ENCODE peak calls at places on chromosomes 13 and 19, in five cellular contexts. O, M, Q, F and X are unnamed samples. For H3K4me1, the result is how much of the 10 kb centered on the place peaks cover.

GRCh38 chr19:42088471-42089190 is 12.7 kb downstream of the ZNF574 start:
- DNase-seq in O (no peak), M (peak), Q (no peak), F (no peak), X (no peak)

GRCh38 chr13:32585625-32586021 is 629 bp upstream of the PDS5B start:
- DNase-seq in O (no peak), M (no peak), Q (no peak), F (peak), X (no peak)

GRCh38 chr19:44748426-44749254 is at the start of gene BCL3:
- DNase-seq in O (no peak), M (peak), Q (no peak), F (peak), X (no peak)

GRCh38 chr13:101523732-101524131 is 71.3 kb downstream of the ITGBL1 start:
- DNase-seq in O (no peak), M (peak), Q (no peak), F (peak), X (peak)

GRCh38 chr19:41172297-41173164 is 20.5 kb upstream of the CYP2S1 start:
- DNase-seq in O (no peak), M (no peak), Q (no peak), F (no peak), X (no peak)

GRCh38 chr13:110028838-110029621 is 242.6 kb upstream of the IRS2 start:
- DNase-seq in O (no peak), M (no peak), Q (no peak), F (no peak), X (no peak)

GRCh38 chr13:42056146-42056545 is 7.7 kb downstream of the DGKH start:
- DNase-seq in O (no peak), M (no peak), Q (no peak), F (no peak), X (no peak)

GRCh38 chr13:113855931-113856715 is 7.8 kb downstream of the GAS6 start:
- DNase-seq in O (no peak), M (no peak), Q (no peak), F (no peak), X (no peak)

GRCh38 chr19:28350037-28350436 is 862.9 kb downstream of the UQCRFS1 start:
- DNase-seq in O (no peak), M (no peak), Q (no peak), F (no peak), X (no peak)

GRCh38 chr13:44174769-44175425 is 198.7 kb upstream of the SERP2 start:
- DNase-seq in O (no peak), M (peak), Q (no peak), F (no peak), X (no peak)

GRCh38 chr13:47038196-47038595 is 141.3 kb upstream of the HTR2A start:
- DNase-seq in O (no peak), M (peak), Q (no peak), F (no peak), X (no peak)

GRCh38 chr13:23414682-23415081 is 18.8 kb downstream of the SACS start:
- DNase-seq in O (no peak), M (no peak), Q (no peak), F (no peak), X (no peak)

GRCh38 chr19:51688665-51689571 is 4.2 kb upstream of the SPACA6 start:
- DNase-seq in O (peak), M (peak), Q (no peak), F (peak), X (peak)

GRCh38 chr13:109833940-109834339 is 47.6 kb upstream of the IRS2 start:
- DNase-seq in O (no peak), M (no peak), Q (no peak), F (no peak), X (no peak)

GRCh38 chr13:33262997-33263396 is 22.6 kb downstream of the STARD13 start:
- DNase-seq in O (no peak), M (no peak), Q (no peak), F (no peak), X (peak)

GRCh38 chr13:50376895-50377575 is 361.8 kb downstream of the KCNRG start:
- DNase-seq in O (no peak), M (no peak), Q (no peak), F (peak), X (no peak)

GRCh38 chr19:4583961-4584669 is 24.6 kb upstream of the SEMA6B start:
- DNase-seq in O (no peak), M (no peak), Q (no peak), F (peak), X (no peak)

GRCh38 chr19:7705387-7706187 is 3.7 kb upstream of the FCER2 start:
- DNase-seq in O (no peak), M (no peak), Q (peak), F (no peak), X (no peak)

GRCh38 chr13:76982051-76982450 is 9.8 kb upstream of the CLN5 start:
- DNase-seq in O (no peak), M (no peak), Q (no peak), F (no peak), X (no peak)

GRCh38 chr13:114142640-114143490 is 10.4 kb upstream of the RASA3 start:
- DNase-seq in O (no peak), M (peak), Q (no peak), F (no peak), X (no peak)

GRCh38 chr19:5665781-5666513 is 14.4 kb downstream of the MICOS13 start:
- DNase-seq in O (no peak), M (peak), Q (peak), F (peak), X (no peak)

GRCh38 chr19:42111384-42111783 is 20.9 kb downstream of the POU2F2 start:
- DNase-seq in O (no peak), M (no peak), Q (no peak), F (no peak), X (no peak)

GRCh38 chr13:20411638-20412342 is 113.9 kb downstream of the CRYL1 start:
- DNase-seq in O (no peak), M (no peak), Q (peak), F (no peak), X (no peak)

GRCh38 chr19:41030651-41031050 is 39.6 kb downstream of the CYP2B6 start:
- DNase-seq in O (no peak), M (no peak), Q (no peak), F (no peak), X (no peak)

GRCh38 chr19:19937403-19937802 is 36.7 kb downstream of the ZNF93 start:
- DNase-seq in O (no peak), M (no peak), Q (no peak), F (no peak), X (no peak)

GRCh38 chr19:55384576-55385235 is 614 bp upstream of the TMEM238 start:
- DNase-seq in O (no peak), M (no peak), Q (no peak), F (no peak), X (no peak)

GRCh38 chr13:46146898-46147297 is 35.1 kb downstream of the LCP1 start:
- DNase-seq in O (no peak), M (peak), Q (no peak), F (no peak), X (peak)

GRCh38 chr13:21123956-21124355 is 52.4 kb downstream of the SKA3 start:
- DNase-seq in O (no peak), M (no peak), Q (no peak), F (no peak), X (no peak)

GRCh38 chr19:11578342-11579142 is 1.1 kb upstream of the ACP5 start:
- DNase-seq in O (no peak), M (peak), Q (no peak), F (no peak), X (no peak)

GRCh38 chr13:40116008-40116407 is 460.5 kb downstream of the COG6 start:
- DNase-seq in O (peak), M (peak), Q (peak), F (peak), X (no peak)

GRCh38 chr13:44768233-44768632 is 192.1 kb upstream of the TSC22D1 start:
- DNase-seq in O (no peak), M (no peak), Q (peak), F (no peak), X (no peak)

GRCh38 chr13:30341815-30342570 is 34.6 kb upstream of the KATNAL1 start:
- DNase-seq in O (peak), M (peak), Q (no peak), F (peak), X (peak)

GRCh38 chr19:29326351-29326750 is 113.4 kb upstream of the UQCRFS1 start:
- DNase-seq in O (no peak), M (no peak), Q (no peak), F (no peak), X (no peak)

GRCh38 chr19:4229179-4229931 is at the start of gene EBI3:
- DNase-seq in O (no peak), M (peak), Q (peak), F (no peak), X (peak)

GRCh38 chr13:31880849-31881494 is 141.6 kb downstream of the RXFP2 start:
- DNase-seq in O (no peak), M (peak), Q (no peak), F (no peak), X (no peak)

GRCh38 chr13:84137292-84137691 is 255.0 kb upstream of the SLITRK1 start:
- DNase-seq in O (no peak), M (no peak), Q (peak), F (no peak), X (no peak)

GRCh38 chr13:27851481-27851880 is 59.2 kb downstream of the GSX1 start:
- DNase-seq in O (no peak), M (no peak), Q (no peak), F (no peak), X (no peak)
- TF ChIP-seq EZH2 in O (no peak), M (no peak), Q (no peak), F (no peak), X (no peak)

DNA sequence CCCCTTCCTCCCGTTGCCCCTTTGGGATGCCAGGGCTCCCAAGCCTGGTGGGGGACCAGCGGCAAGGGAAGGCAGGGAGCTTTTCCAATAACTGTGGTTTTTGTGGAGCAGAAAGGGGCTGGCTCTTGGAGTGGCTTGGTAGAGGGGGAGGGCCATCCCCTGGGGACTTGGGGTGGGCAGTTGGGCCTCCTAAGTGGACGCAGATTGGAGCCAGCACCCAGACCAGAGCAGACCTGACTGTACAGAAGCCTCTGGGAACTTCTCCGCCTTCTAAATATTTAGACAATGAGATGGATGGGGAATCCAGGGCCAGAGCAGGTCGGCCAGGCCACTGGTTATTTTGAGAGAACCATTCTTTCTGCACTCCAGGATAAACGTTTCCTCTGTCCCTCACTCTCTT is 4.2 kb downstream of the PTGIR start:
- DNase-seq in O (no peak), M (peak), Q (no peak), F (no peak), X (no peak)
- H3K4me1 ChIP-seq in O (under half), M (under half), Q (half or more), F (under half), X (under half)

DNA sequence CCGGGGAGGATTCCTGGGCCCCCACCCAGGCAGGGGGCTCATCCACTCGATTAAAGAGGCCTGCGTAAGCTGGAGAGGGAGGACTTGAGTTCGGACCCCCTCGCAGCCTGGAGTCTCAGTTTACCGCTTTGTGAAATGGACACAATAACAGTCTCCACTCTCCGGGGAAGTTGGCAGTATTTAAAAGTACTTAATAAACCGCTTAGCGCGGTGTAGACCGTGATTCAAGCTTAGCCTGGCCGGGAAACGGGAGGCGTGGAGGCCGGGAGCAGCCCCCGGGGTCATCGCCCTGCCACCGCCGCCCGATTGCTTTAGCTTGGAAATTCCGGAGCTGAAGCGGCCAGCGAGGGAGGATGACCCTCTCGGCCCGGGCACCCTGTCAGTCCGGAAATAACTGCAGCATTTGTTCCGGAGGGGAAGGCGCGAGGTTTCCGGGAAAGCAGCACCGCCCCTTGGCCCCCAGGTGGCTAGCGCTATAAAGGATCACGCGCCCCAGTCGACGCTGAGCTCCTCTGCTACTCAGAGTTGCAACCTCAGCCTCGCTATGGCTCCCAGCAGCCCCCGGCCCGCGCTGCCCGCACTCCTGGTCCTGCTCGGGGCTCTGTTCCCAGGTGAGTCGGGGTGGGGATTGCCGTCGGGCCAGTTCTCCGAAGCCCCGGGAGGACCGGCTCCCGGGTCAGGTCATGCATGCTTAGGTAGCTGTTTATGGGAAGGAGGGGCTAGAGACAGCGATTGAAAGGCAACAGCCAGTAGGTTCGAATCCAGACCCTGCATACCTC is at the start of gene ICAM1:
- DNase-seq in O (no peak), M (peak), Q (no peak), F (peak), X (no peak)
- TF ChIP-seq EZH2 in O (no peak), M (peak), Q (no peak), F (no peak), X (no peak)

DNA sequence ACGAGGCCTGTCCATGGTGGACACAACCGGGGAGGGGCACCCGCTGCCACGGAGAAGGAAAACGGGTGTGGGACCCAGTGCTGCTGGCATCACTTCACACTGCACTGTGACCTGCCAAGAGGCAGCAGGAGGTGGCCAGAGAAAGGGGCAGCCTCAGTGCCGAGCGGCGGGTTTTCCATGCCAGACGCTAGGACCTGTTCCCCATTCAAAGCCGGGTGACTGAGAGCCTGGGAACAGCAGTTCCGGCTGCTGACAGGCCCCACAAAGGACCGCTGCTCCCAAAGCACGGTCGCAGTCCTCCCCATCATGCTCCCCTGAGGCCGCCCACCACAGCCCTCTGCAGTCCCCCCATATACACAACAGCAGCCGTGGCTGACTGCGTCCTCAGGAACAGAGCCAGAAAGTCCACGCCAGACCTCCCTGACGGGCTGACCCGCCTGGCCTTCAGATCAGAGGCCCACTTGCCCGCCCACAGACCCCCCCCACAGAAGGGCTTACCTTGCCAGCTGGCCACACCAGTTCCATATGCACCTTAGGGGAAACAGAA is 5.4 kb downstream of the AKAP8 start:
- DNase-seq in O (no peak), M (no peak), Q (no peak), F (no peak), X (no peak)
- H3K4me1 ChIP-seq in O (under half), M (under half), Q (under half), F (under half), X (under half)

GRCh38 chr19:32041681-32042292 is 303.6 kb upstream of the ZNF507 start:
- DNase-seq in O (no peak), M (peak), Q (no peak), F (no peak), X (peak)
- TF ChIP-seq EZH2 in O (no peak), M (no peak), Q (no peak), F (no peak), X (no peak)

GRCh38 chr19:1026189-1027019 is at the start of gene CNN2:
- DNase-seq in O (no peak), M (peak), Q (no peak), F (peak), X (peak)
- H3K4me1 ChIP-seq in O (under half), M (under half), Q (under half), F (under half), X (under half)

GRCh38 chr19:50686310-50687032 is 33.1 kb downstream of the SHANK1 start:
- DNase-seq in O (no peak), M (no peak), Q (no peak), F (no peak), X (no peak)
- TF ChIP-seq EZH2 in O (no peak), M (no peak), Q (no peak), F (no peak), X (no peak)

GRCh38 chr19:35154535-35155406 is at the start of gene FXYD5:
- DNase-seq in O (no peak), M (peak), Q (no peak), F (peak), X (peak)

GRCh38 chr19:35155441-35155840 is 906 bp downstream of the FXYD5 start:
- DNase-seq in O (no peak), M (no peak), Q (no peak), F (no peak), X (no peak)

GRCh38 chr19:35157431-35157830 is 2.9 kb downstream of the FXYD5 start:
- DNase-seq in O (no peak), M (no peak), Q (no peak), F (no peak), X (no peak)

GRCh38 chr19:35155981-35156672 is 1.6 kb downstream of the FXYD5 start:
- DNase-seq in O (no peak), M (no peak), Q (no peak), F (no peak), X (no peak)

GRCh38 chr19:35156673-35157014 is 2.1 kb downstream of the FXYD5 start:
- DNase-seq in O (no peak), M (no peak), Q (no peak), F (no peak), X (no peak)
- H3K4me1 ChIP-seq in O (under half), M (under half), Q (under half), F (under half), X (under half)